ENCODE peak calls at places on chromosome 15, in nine cellular contexts. One of them, this sample, is unnamed. For H3K36me3 and H3K4me1, the result is how much of the 10 kb centered on the place peaks cover.

GRCh38 chr15:75758071-75758872 is 45.6 kb upstream of the CSPG4 start:
- DNase-seq in lung: peak
- DNase-seq in CD4-positive, alpha-beta memory T cell: peak
- DNase-seq in transverse colon: peak
- DNase-seq in A673: peak
- DNase-seq in CD8-positive, alpha-beta memory T cell: peak
- DNase-seq in testis: peak
- DNase-seq in left ventricle myocardium inferior: peak
- DNase-seq in mucosa of descending colon: peak
- DNase-seq in this sample: peak

GRCh38 chr15:91065505-91065904 is 34.6 kb upstream of the SV2B start:
- DNase-seq in mucosa of descending colon: no peak
- DNase-seq in lung: no peak
- DNase-seq in testis: no peak
- DNase-seq in transverse colon: no peak
- DNase-seq in CD8-positive, alpha-beta memory T cell: no peak
- DNase-seq in CD4-positive, alpha-beta memory T cell: no peak
- DNase-seq in A673: no peak
- DNase-seq in left ventricle myocardium inferior: no peak
- DNase-seq in this sample: no peak

GRCh38 chr15:58438956-58439355 is 7.2 kb downstream of the LIPC start:
- DNase-seq in transverse colon: peak
- DNase-seq in lung: no peak
- DNase-seq in CD4-positive, alpha-beta memory T cell: peak
- DNase-seq in testis: no peak
- DNase-seq in CD8-positive, alpha-beta memory T cell: no peak
- DNase-seq in mucosa of descending colon: no peak
- DNase-seq in A673: peak
- DNase-seq in left ventricle myocardium inferior: peak
- DNase-seq in this sample: peak

GRCh38 chr15:100879461-100880138 is at the start of gene ALDH1A3:
- DNase-seq in left ventricle myocardium inferior: peak
- DNase-seq in mucosa of descending colon: no peak
- DNase-seq in CD8-positive, alpha-beta memory T cell: no peak
- DNase-seq in A673: no peak
- DNase-seq in transverse colon: peak
- DNase-seq in lung: no peak
- DNase-seq in CD4-positive, alpha-beta memory T cell: no peak
- DNase-seq in testis: peak
- DNase-seq in this sample: peak

GRCh38 chr15:91912336-91912735 is 58.8 kb downstream of the SLCO3A1 start:
- DNase-seq in CD4-positive, alpha-beta memory T cell: no peak
- DNase-seq in A673: no peak
- DNase-seq in left ventricle myocardium inferior: no peak
- DNase-seq in mucosa of descending colon: no peak
- DNase-seq in testis: no peak
- DNase-seq in transverse colon: no peak
- DNase-seq in lung: no peak
- DNase-seq in CD8-positive, alpha-beta memory T cell: no peak
- DNase-seq in this sample: no peak

GRCh38 chr15:78195735-78196201 is 38.6 kb downstream of the ACSBG1 start:
- DNase-seq in CD8-positive, alpha-beta memory T cell: peak
- DNase-seq in transverse colon: peak
- DNase-seq in left ventricle myocardium inferior: no peak
- DNase-seq in lung: no peak
- DNase-seq in CD4-positive, alpha-beta memory T cell: peak
- DNase-seq in testis: peak
- DNase-seq in A673: peak
- DNase-seq in mucosa of descending colon: no peak
- DNase-seq in this sample: peak

GRCh38 chr15:78394981-78395619 is 42.9 kb upstream of the IREB2 start:
- DNase-seq in CD4-positive, alpha-beta memory T cell: no peak
- DNase-seq in mucosa of descending colon: no peak
- DNase-seq in testis: no peak
- DNase-seq in left ventricle myocardium inferior: no peak
- DNase-seq in CD8-positive, alpha-beta memory T cell: no peak
- DNase-seq in transverse colon: no peak
- DNase-seq in lung: no peak
- DNase-seq in A673: peak
- DNase-seq in this sample: no peak

GRCh38 chr15:63476229-63476632 is 28.2 kb upstream of the USP3 start:
- DNase-seq in CD4-positive, alpha-beta memory T cell: no peak
- DNase-seq in A673: peak
- DNase-seq in lung: no peak
- DNase-seq in testis: no peak
- DNase-seq in transverse colon: no peak
- DNase-seq in CD8-positive, alpha-beta memory T cell: no peak
- DNase-seq in mucosa of descending colon: no peak
- DNase-seq in left ventricle myocardium inferior: no peak
- DNase-seq in this sample: no peak

GRCh38 chr15:48426047-48426446 is 94.8 kb downstream of the DUT start:
- DNase-seq in left ventricle myocardium inferior: no peak
- DNase-seq in CD4-positive, alpha-beta memory T cell: no peak
- DNase-seq in mucosa of descending colon: no peak
- DNase-seq in transverse colon: no peak
- DNase-seq in lung: no peak
- DNase-seq in testis: no peak
- DNase-seq in A673: peak
- DNase-seq in CD8-positive, alpha-beta memory T cell: no peak
- DNase-seq in this sample: no peak

GRCh38 chr15:48426941-48427340 is 95.7 kb downstream of the DUT start:
- DNase-seq in transverse colon: no peak
- DNase-seq in CD8-positive, alpha-beta memory T cell: no peak
- DNase-seq in testis: no peak
- DNase-seq in A673: no peak
- DNase-seq in lung: no peak
- DNase-seq in left ventricle myocardium inferior: no peak
- DNase-seq in mucosa of descending colon: no peak
- DNase-seq in CD4-positive, alpha-beta memory T cell: no peak
- DNase-seq in this sample: no peak

GRCh38 chr15:48425051-48425450 is 93.8 kb downstream of the DUT start:
- DNase-seq in A673: no peak
- DNase-seq in CD8-positive, alpha-beta memory T cell: no peak
- DNase-seq in lung: no peak
- DNase-seq in testis: no peak
- DNase-seq in CD4-positive, alpha-beta memory T cell: no peak
- DNase-seq in transverse colon: no peak
- DNase-seq in mucosa of descending colon: no peak
- DNase-seq in left ventricle myocardium inferior: no peak
- DNase-seq in this sample: no peak

GRCh38 chr15:48427960-48428547 is 96.8 kb downstream of the DUT start:
- DNase-seq in left ventricle myocardium inferior: no peak
- DNase-seq in CD8-positive, alpha-beta memory T cell: no peak
- DNase-seq in transverse colon: no peak
- DNase-seq in mucosa of descending colon: no peak
- DNase-seq in A673: peak
- DNase-seq in CD4-positive, alpha-beta memory T cell: no peak
- DNase-seq in testis: no peak
- DNase-seq in lung: no peak
- DNase-seq in this sample: no peak

DNA sequence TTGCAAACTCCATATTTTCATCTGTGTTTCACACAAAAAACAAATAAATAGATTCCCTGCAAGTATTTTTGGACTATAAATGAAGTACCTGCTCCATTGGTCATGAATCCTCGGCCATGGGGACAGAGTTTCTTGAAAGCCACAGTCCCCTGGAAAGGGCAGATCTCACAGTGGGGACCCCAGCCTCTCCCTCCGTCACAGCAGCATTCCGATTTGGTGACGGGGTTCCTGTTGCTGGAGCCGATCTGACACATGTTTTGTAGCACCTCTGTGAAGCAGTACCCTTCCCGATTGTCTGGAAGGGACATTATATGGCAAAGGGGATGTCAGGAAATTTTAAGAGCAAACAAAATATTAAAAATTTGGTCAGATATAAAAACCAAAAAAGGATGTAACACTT is 96.2 kb downstream of the DUT start:
- DNase-seq in CD8-positive, alpha-beta memory T cell: no peak
- DNase-seq in A673: no peak
- DNase-seq in lung: no peak
- DNase-seq in transverse colon: no peak
- DNase-seq in CD4-positive, alpha-beta memory T cell: no peak
- DNase-seq in mucosa of descending colon: no peak
- DNase-seq in left ventricle myocardium inferior: no peak
- DNase-seq in testis: no peak
- DNase-seq in this sample: no peak
- H3K36me3 ChIP-seq in CD8-positive, alpha-beta memory T cell: under half
- H3K36me3 ChIP-seq in A673: under half
- H3K36me3 ChIP-seq in lung: under half
- H3K36me3 ChIP-seq in transverse colon: under half
- H3K36me3 ChIP-seq in CD4-positive, alpha-beta memory T cell: under half
- H3K36me3 ChIP-seq in mucosa of descending colon: under half
- H3K36me3 ChIP-seq in left ventricle myocardium inferior: half or more
- H3K36me3 ChIP-seq in testis: under half
- H3K36me3 ChIP-seq in this sample: under half

GRCh38 chr15:67147410-67147949 is 82.1 kb downstream of the SMAD3 start:
- DNase-seq in testis: no peak
- DNase-seq in lung: no peak
- DNase-seq in A673: no peak
- DNase-seq in mucosa of descending colon: peak
- DNase-seq in CD4-positive, alpha-beta memory T cell: no peak
- DNase-seq in transverse colon: no peak
- DNase-seq in left ventricle myocardium inferior: no peak
- DNase-seq in CD8-positive, alpha-beta memory T cell: no peak
- DNase-seq in this sample: no peak

GRCh38 chr15:67148196-67148701 is 82.8 kb downstream of the SMAD3 start:
- DNase-seq in transverse colon: no peak
- DNase-seq in left ventricle myocardium inferior: no peak
- DNase-seq in A673: peak
- DNase-seq in CD4-positive, alpha-beta memory T cell: no peak
- DNase-seq in lung: peak
- DNase-seq in testis: no peak
- DNase-seq in mucosa of descending colon: peak
- DNase-seq in CD8-positive, alpha-beta memory T cell: no peak
- DNase-seq in this sample: no peak

GRCh38 chr15:67145710-67146109 is 80.3 kb downstream of the SMAD3 start:
- DNase-seq in transverse colon: no peak
- DNase-seq in lung: no peak
- DNase-seq in left ventricle myocardium inferior: no peak
- DNase-seq in A673: no peak
- DNase-seq in mucosa of descending colon: peak
- DNase-seq in CD4-positive, alpha-beta memory T cell: no peak
- DNase-seq in testis: no peak
- DNase-seq in CD8-positive, alpha-beta memory T cell: no peak
- DNase-seq in this sample: no peak

GRCh38 chr15:67146214-67146613 is 80.8 kb downstream of the SMAD3 start:
- DNase-seq in testis: peak
- DNase-seq in CD4-positive, alpha-beta memory T cell: no peak
- DNase-seq in lung: no peak
- DNase-seq in left ventricle myocardium inferior: peak
- DNase-seq in mucosa of descending colon: peak
- DNase-seq in A673: no peak
- DNase-seq in CD8-positive, alpha-beta memory T cell: no peak
- DNase-seq in transverse colon: peak
- DNase-seq in this sample: peak

DNA sequence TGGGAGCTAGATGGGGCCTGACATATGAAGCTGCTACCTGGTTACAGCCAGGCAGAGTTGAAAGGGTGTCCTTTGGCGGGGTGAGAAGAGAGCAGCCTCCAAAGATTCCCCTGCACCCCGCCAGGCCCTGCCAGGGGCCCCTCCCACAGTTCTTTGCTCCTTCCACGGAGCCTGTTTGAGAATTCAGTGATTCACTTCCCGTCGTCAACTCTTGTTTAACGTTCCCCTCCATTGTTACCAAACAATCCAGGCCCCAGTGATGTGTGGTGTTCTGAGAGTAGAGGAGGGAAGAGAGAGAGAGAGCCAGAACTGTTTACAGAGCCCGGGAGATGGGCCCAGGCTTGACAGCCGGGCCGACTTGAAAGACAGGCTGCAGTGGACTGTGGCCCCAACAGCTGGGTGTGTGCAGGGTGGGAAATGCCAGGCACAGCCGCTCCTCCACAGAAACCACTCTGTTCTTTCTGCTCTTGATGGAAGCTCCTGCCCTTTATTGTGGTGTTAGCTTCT is 81.5 kb downstream of the SMAD3 start:
- DNase-seq in A673: peak
- DNase-seq in transverse colon: peak
- DNase-seq in CD8-positive, alpha-beta memory T cell: no peak
- DNase-seq in testis: no peak
- DNase-seq in left ventricle myocardium inferior: no peak
- DNase-seq in lung: peak
- DNase-seq in CD4-positive, alpha-beta memory T cell: no peak
- DNase-seq in mucosa of descending colon: peak
- DNase-seq in this sample: no peak
- H3K4me1 ChIP-seq in A673: half or more
- H3K4me1 ChIP-seq in transverse colon: half or more
- H3K4me1 ChIP-seq in CD8-positive, alpha-beta memory T cell: half or more
- H3K4me1 ChIP-seq in testis: under half
- H3K4me1 ChIP-seq in left ventricle myocardium inferior: half or more
- H3K4me1 ChIP-seq in lung: under half
- H3K4me1 ChIP-seq in CD4-positive, alpha-beta memory T cell: half or more
- H3K4me1 ChIP-seq in mucosa of descending colon: half or more
- H3K4me1 ChIP-seq in this sample: half or more

DNA sequence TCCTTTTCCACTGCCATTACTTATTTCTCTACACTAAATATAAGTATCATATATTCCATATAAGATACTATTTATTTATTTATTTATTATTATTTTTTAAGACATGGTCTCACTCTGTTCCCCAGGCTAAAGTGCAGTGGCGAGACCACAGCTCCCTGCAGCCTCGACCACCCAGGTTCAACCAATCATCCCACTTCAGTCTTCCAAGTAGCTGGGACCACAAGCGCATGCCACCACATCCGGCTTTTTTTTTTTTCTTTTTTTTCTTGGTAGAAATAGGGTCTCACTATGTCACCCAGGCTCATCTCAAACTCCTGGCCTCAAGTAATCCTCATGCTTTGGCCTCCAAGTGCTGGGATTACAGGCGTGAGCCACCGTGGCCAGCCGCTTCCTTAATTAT is 56.6 kb downstream of the TP53BP1 start:
- DNase-seq in CD8-positive, alpha-beta memory T cell: no peak
- DNase-seq in lung: no peak
- DNase-seq in transverse colon: no peak
- DNase-seq in left ventricle myocardium inferior: no peak
- DNase-seq in CD4-positive, alpha-beta memory T cell: no peak
- DNase-seq in testis: no peak
- DNase-seq in mucosa of descending colon: no peak
- DNase-seq in A673: no peak
- DNase-seq in this sample: no peak
- H3K36me3 ChIP-seq in CD8-positive, alpha-beta memory T cell: under half
- H3K36me3 ChIP-seq in lung: under half
- H3K36me3 ChIP-seq in transverse colon: under half
- H3K36me3 ChIP-seq in left ventricle myocardium inferior: half or more
- H3K36me3 ChIP-seq in CD4-positive, alpha-beta memory T cell: under half
- H3K36me3 ChIP-seq in testis: under half
- H3K36me3 ChIP-seq in mucosa of descending colon: under half
- H3K36me3 ChIP-seq in A673: half or more
- H3K36me3 ChIP-seq in this sample: under half

DNA sequence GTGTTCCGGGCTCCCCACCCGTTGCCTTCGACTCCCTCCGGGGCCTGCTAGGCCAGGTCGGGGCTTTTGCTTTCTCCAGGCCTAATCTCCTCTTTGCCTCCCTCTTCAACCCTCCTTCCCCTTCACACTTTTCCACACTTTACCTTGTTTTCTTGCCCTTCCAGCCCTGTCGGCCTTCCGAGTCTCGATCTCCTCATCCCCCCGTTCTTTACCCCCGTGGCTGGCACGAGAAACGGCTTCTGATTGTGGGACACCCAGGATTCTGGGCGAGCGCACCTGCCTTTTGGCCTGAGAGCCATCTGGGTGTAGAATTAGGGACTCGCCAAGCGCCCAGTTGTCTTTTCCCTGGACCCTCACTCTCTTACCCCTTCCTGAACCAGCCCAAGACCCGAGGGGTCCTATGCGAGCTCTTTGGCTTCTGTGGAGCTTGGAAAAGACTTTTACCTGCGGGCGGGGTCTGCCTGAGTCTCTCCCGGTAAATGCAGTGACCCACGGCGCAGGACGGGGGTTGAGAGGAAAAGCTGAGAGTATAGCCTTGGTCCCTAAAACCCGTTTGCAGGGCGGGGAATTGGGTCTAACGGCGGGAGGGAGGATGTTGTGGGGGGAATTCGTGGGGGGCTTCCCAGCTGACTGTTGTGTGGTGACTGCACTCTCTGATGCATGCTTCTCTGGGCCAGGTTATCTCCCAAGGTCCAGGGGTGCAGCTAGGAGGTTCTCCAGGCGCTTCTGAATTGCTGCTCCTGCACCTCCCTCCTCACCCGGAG is 5.5 kb upstream of the ONECUT1 start:
- DNase-seq in CD4-positive, alpha-beta memory T cell: no peak
- DNase-seq in testis: no peak
- DNase-seq in lung: no peak
- DNase-seq in transverse colon: no peak
- DNase-seq in A673: no peak
- DNase-seq in CD8-positive, alpha-beta memory T cell: no peak
- DNase-seq in left ventricle myocardium inferior: no peak
- DNase-seq in mucosa of descending colon: no peak
- DNase-seq in this sample: no peak
- H3K4me1 ChIP-seq in CD4-positive, alpha-beta memory T cell: under half
- H3K4me1 ChIP-seq in testis: under half
- H3K4me1 ChIP-seq in lung: under half
- H3K4me1 ChIP-seq in transverse colon: under half
- H3K4me1 ChIP-seq in A673: under half
- H3K4me1 ChIP-seq in CD8-positive, alpha-beta memory T cell: under half
- H3K4me1 ChIP-seq in left ventricle myocardium inferior: under half
- H3K4me1 ChIP-seq in mucosa of descending colon: under half
- H3K4me1 ChIP-seq in this sample: under half

This sample was measured in body of pancreas.